ENCODE peak calls at places on chromosomes 1 and 21, in ten cellular contexts. N is endodermal cell; X is heart right ventricle; K is adrenal gland; E is small intestine; S is testis; P is CD4-positive, CD25-positive, alpha-beta regulatory T cell; Y is cardiac muscle cell; V is RWPE2; I is K562. F is an unnamed sample.

GRCh38 chr21:27820342-27820741 is 853.5 kb upstream of the ADAMTS5 start:
- DNase-seq in N (no peak), X (no peak), K (no peak), E (no peak), S (no peak), P (no peak), Y (no peak), V (no peak), I (no peak), F (no peak)

GRCh38 chr21:44869860-44870747 is 3.4 kb downstream of the PTTG1IP start:
- DNase-seq in N (peak; percentile 82), X (peak; percentile 57), K (peak; percentile 89), E (peak; percentile 51), S (peak; percentile 44), P (peak; percentile 60), Y (peak; percentile 95), V (peak; percentile 91), I (peak; percentile 85), F (peak; percentile 36)

GRCh38 chr1:236502972-236503639 is 20.7 kb upstream of the LGALS8 start:
- DNase-seq in N (peak; percentile 89), X (peak; percentile 33), K (peak; percentile 55), E (peak; percentile 51), S (peak; percentile 46), P (no peak), Y (peak; percentile 89), V (no peak), I (peak; percentile 74), F (peak; percentile 63)

GRCh38 chr1:167126811-167127210 is 32.9 kb downstream of the STYXL2 start:
- DNase-seq in N (no peak), X (no peak), K (no peak), E (no peak), S (peak; percentile 77), P (no peak), Y (no peak), V (no peak), I (no peak), F (no peak)

GRCh38 chr1:155873860-155874259 is 14.5 kb downstream of the SYT11 start:
- DNase-seq in N (no peak), X (no peak), K (no peak), E (peak; percentile 25), S (no peak), P (no peak), Y (peak; percentile 32), V (no peak), I (no peak), F (no peak)

GRCh38 chr1:223486366-223486765 is 93.2 kb downstream of the CCDC185 start:
- DNase-seq in N (no peak), X (no peak), K (no peak), E (peak; percentile 2), S (no peak), P (peak; percentile 8), Y (no peak), V (no peak), I (no peak), F (no peak)

GRCh38 chr1:241411776-241412338 is 54.9 kb upstream of the RGS7 start:
- DNase-seq in N (no peak), X (no peak), K (no peak), E (no peak), S (no peak), P (no peak), Y (no peak), V (no peak), I (peak; percentile 6), F (no peak)

GRCh38 chr1:84298688-84299535 is 2.6 kb upstream of the SAMD13 start:
- DNase-seq in N (peak; percentile 87), X (peak; percentile 18), K (peak; percentile 42), E (peak; percentile 68), S (peak; percentile 56), P (no peak), Y (peak; percentile 30), V (peak; percentile 52), I (peak; percentile 59), F (peak; percentile 42)

GRCh38 chr1:237287876-237288517 is 246.0 kb downstream of the RYR2 start:
- DNase-seq in N (peak; percentile 53), X (no peak), K (no peak), E (no peak), S (no peak), P (no peak), Y (peak; percentile 0), V (no peak), I (no peak), F (no peak)

GRCh38 chr1:32249831-32250525 is 1.1 kb upstream of the LCK start:
- DNase-seq in N (no peak), X (peak; percentile 87), K (peak; percentile 69), E (peak; percentile 71), S (no peak), P (peak; percentile 95), Y (no peak), V (peak; percentile 78), I (peak; percentile 60), F (peak; percentile 50)

GRCh38 chr1:59738152-59738551 is 76.6 kb upstream of the HOOK1 start:
- DNase-seq in N (no peak), X (no peak), K (no peak), E (no peak), S (no peak), P (no peak), Y (peak; percentile 25), V (no peak), I (no peak), F (peak; percentile 48)

GRCh38 chr1:59737638-59738037 is 77.1 kb upstream of the HOOK1 start:
- DNase-seq in N (no peak), X (no peak), K (no peak), E (peak; percentile 39), S (no peak), P (no peak), Y (no peak), V (no peak), I (no peak), F (peak; percentile 38)

GRCh38 chr1:59736744-59737143 is 78.0 kb upstream of the HOOK1 start:
- DNase-seq in N (no peak), X (no peak), K (no peak), E (no peak), S (no peak), P (no peak), Y (no peak), V (no peak), I (no peak), F (no peak)

GRCh38 chr1:59739111-59739510 is 75.6 kb upstream of the HOOK1 start:
- DNase-seq in N (no peak), X (no peak), K (no peak), E (no peak), S (no peak), P (no peak), Y (no peak), V (no peak), I (no peak), F (no peak)

DNA sequence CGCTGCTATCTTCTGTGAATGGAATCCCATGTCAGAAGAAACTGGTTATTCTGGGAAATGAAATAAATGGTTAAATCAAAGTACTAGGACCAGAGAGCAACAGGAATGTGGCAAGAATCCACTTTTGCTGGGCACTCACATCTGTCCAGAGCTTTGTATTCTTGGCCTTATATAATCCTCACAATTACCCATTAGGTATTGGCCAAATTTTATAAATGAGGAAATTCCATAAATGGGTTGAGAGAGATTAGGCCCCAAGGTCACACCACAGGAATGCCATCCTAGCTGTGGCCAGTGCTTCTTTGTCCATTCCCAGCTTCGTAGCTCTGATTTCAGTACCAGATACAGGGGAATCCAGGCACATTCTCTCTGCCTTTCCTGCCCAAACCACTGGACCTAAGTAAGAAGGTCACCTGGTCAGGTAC is 76.1 kb upstream of the HOOK1 start:
- DNase-seq in N (no peak), X (no peak), K (peak; percentile 47), E (no peak), S (no peak), P (no peak), Y (peak; percentile 87), V (no peak), I (no peak), F (no peak)
- H3K27ac ChIP-seq in N (no peak overlapping the region), X (no peak overlapping the region), K (no peak overlapping the region), E (no peak overlapping the region), S (no peak overlapping the region), P (no peak overlapping the region), Y (no peak overlapping the region), V (no peak overlapping the region), I (no peak overlapping the region), F (peak overlapping the region; percentile 69)

GRCh38 chr1:40450491-40451237 is 388 bp downstream of the ZFP69B start:
- DNase-seq in N (peak; percentile 73), X (no peak), K (peak; percentile 22), E (no peak), S (peak; percentile 15), P (peak; percentile 66), Y (peak; percentile 62), V (no peak), I (peak; percentile 86), F (peak; percentile 22)
- H3K4me3 ChIP-seq in N (peak overlapping the region; percentile 83), X (peak overlapping the region; percentile 70), K (peak overlapping the region; percentile 90), E (peak overlapping the region; percentile 62), S (peak overlapping the region; percentile 66), P (peak overlapping the region; percentile 89), Y (peak overlapping the region; percentile 78), V (peak overlapping the region; percentile 43), I (peak overlapping the region; percentile 58), F (peak overlapping the region; percentile 86)

DNA sequence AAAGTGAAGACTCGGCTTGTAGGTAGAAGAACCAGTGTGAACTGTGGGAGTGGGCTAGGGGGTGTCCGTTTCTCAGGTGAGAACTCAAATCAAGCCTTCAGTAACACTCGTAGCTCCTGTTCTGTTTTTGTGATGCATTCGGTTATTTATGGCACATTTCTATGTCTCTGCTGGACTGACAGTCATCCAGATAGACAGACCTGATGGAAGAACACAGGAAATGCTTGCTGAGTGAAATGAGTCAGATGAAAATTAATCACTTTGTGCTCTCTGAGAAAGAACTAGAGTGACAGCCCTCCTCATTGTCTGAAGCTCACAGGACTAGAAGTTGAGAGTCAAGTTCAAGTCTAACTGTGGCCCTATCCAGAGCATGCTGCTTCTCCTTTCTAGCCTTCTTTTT is 360.1 kb upstream of the PLXNA2 start:
- DNase-seq in N (no peak), X (no peak), K (no peak), E (no peak), S (no peak), P (peak; percentile 6), Y (peak; percentile 14), V (no peak), I (no peak), F (no peak)
- H3K27ac ChIP-seq in N (no peak overlapping the region), X (no peak overlapping the region), K (no peak overlapping the region), E (no peak overlapping the region), S (no peak overlapping the region), P (no peak overlapping the region), Y (no peak overlapping the region), V (peak overlapping the region; percentile 24), I (no peak overlapping the region), F (no peak overlapping the region)

DNA sequence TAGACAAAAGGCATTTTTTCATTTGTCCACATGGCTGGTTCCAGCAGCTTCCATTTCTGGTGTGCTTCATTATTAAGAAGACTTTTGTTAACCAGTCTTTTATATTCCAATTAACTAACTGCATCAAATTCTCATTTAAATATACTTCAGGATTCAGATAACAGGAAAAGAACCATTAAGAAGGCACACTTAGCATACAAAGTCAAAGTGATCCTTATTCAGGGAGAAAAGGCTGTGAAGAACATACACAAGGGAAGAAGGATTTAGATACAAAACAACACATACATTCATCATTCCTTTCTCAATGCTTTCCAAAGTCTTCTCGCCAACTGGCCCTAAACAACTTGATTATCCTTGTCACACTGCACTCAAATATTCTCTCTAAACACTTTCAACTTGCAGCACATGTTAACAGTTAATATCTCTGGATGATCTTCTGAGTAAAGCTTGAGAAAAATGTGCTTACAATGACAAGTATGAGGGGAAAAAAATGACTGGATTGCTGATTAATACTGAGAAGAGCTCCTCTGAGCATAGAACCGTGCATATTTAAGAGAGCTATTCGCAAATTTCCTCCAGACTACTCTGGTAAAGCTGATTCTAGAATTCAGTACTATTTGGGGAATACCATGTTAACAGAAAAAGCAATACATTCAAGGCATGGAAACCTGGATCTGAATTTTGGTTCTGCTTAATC is 225.2 kb upstream of the TNR start:
- DNase-seq in N (no peak), X (no peak), K (no peak), E (no peak), S (no peak), P (no peak), Y (no peak), V (no peak), I (no peak), F (no peak)
- H3K4me3 ChIP-seq in N (no peak overlapping the region), X (no peak overlapping the region), K (no peak overlapping the region), E (no peak overlapping the region), S (no peak overlapping the region), P (no peak overlapping the region), Y (no peak overlapping the region), V (no peak overlapping the region), I (no peak overlapping the region), F (no peak overlapping the region)